ENCODE peak calls at places on chromosomes 11 and 22, in four cellular contexts. T is MM.1S, E is adrenal gland, L is small intestine. X is an unnamed sample. For H3K4me1, the result is how much of the 10 kb centered on the place peaks cover.

GRCh38 chr11:57387284-57388030 is 3.0 kb downstream of the PRG2 start:
- DNase-seq in T (no peak), L (no peak), E (peak), X (no peak)

GRCh38 chr11:65366340-65366773 is 11.8 kb downstream of the TIGD3 start:
- DNase-seq in E (peak), T (peak), L (peak), X (peak)

GRCh38 chr11:11044137-11044855 is 186.4 kb upstream of the ZBED5 start:
- DNase-seq in T (no peak), E (no peak), L (no peak), X (no peak)

GRCh38 chr11:64518928-64519327 is 72.1 kb upstream of the SLC22A12 start:
- DNase-seq in L (no peak), T (no peak), E (no peak), X (no peak)

GRCh38 chr11:2711161-2711560 is 11.4 kb upstream of the KCNQ1OT1 start:
- DNase-seq in L (no peak), T (no peak), E (no peak), X (no peak)

GRCh38 chr11:64093233-64094039 is 57.7 kb downstream of the FLRT1 start:
- DNase-seq in L (no peak), T (no peak), E (peak), X (no peak)

GRCh38 chr11:65615950-65616574 is 486 bp downstream of the PCNX3 start:
- DNase-seq in T (peak), L (no peak), E (no peak), X (no peak)

GRCh38 chr11:47413908-47414684 is 5.7 kb downstream of the SLC39A13 start:
- DNase-seq in T (no peak), E (no peak), L (no peak), X (no peak)

GRCh38 chr11:67409261-67409666 is 5.4 kb downstream of the TBC1D10C start:
- DNase-seq in E (no peak), T (peak), L (peak), X (no peak)

GRCh38 chr11:128346808-128347207 is 240.6 kb downstream of the ETS1 start:
- DNase-seq in E (peak), L (peak), T (no peak), X (no peak)

GRCh38 chr11:20134991-20135736 is 25.1 kb downstream of the DBX1 start:
- DNase-seq in L (no peak), T (no peak), E (no peak), X (no peak)

GRCh38 chr11:6249822-6250555 is 9.6 kb upstream of the CCKBR start:
- DNase-seq in E (peak), L (peak), T (no peak), X (no peak)

GRCh38 chr11:6608011-6608410 is 4.0 kb downstream of the TAF10 start:
- DNase-seq in T (no peak), L (no peak), E (peak), X (no peak)

GRCh38 chr22:37172266-37173245 is 15.5 kb downstream of the C1QTNF6 start:
- DNase-seq in L (no peak), E (peak), T (no peak), X (no peak)

GRCh38 chr11:104624021-104624420 is 274.2 kb downstream of the CASP12 start:
- DNase-seq in E (no peak), L (no peak), T (no peak), X (no peak)

GRCh38 chr11:80388536-80388935 is 947.7 kb upstream of the TENM4 start:
- DNase-seq in E (no peak), L (no peak), T (no peak), X (no peak)

GRCh38 chr11:125925247-125925740 is 20.6 kb upstream of the VSIG10L2 start:
- DNase-seq in L (peak), T (no peak), E (peak), X (no peak)

GRCh38 chr11:46265764-46266163 is 11.7 kb upstream of the CREB3L1 start:
- DNase-seq in T (no peak), E (no peak), L (peak), X (no peak)

GRCh38 chr11:90803366-90803765 is 580.5 kb upstream of the CHORDC1 start:
- DNase-seq in T (no peak), E (no peak), L (no peak), X (no peak)

GRCh38 chr11:130548491-130548833 is 100.0 kb downstream of the ADAMTS15 start:
- DNase-seq in T (no peak), L (no peak), E (no peak), X (no peak)

GRCh38 chr11:101049123-101049522 is 80.5 kb downstream of the PGR start:
- DNase-seq in L (no peak), E (no peak), T (no peak), X (no peak)

GRCh38 chr11:65427691-65428577 is 5.3 kb downstream of the NEAT1 start:
- DNase-seq in E (peak), T (peak), L (peak), X (no peak)

GRCh38 chr11:11025087-11025486 is 167.2 kb upstream of the ZBED5 start:
- DNase-seq in E (no peak), L (no peak), T (no peak), X (no peak)

GRCh38 chr11:74418509-74418895 is 20.3 kb upstream of the PGM2L1 start:
- DNase-seq in L (no peak), E (no peak), T (no peak), X (no peak)

GRCh38 chr11:66443602-66444001 is 5.0 kb upstream of the MRPL11 start:
- DNase-seq in E (no peak), T (no peak), L (no peak), X (no peak)

GRCh38 chr22:30206964-30207363 is 39.6 kb downstream of the LIF start:
- DNase-seq in T (no peak), L (no peak), E (peak), X (peak)

GRCh38 chr11:45872513-45873356 is 12.7 kb upstream of the MAPK8IP1 start:
- DNase-seq in T (no peak), L (peak), E (peak), X (peak)

GRCh38 chr11:104051806-104052205 is 15.4 kb downstream of the DDI1 start:
- DNase-seq in E (no peak), T (no peak), L (no peak), X (no peak)

GRCh38 chr22:49847751-49848689 is 5.6 kb upstream of the ZBED4 start:
- DNase-seq in T (no peak), E (no peak), L (no peak), X (no peak)

GRCh38 chr22:44574057-44574456 is 76.0 kb upstream of the RTL6 start:
- DNase-seq in E (peak), T (no peak), L (no peak), X (peak)

GRCh38 chr11:99419991-99420390 is 399.2 kb downstream of the CNTN5 start:
- DNase-seq in T (no peak), E (no peak), L (no peak), X (no peak)

GRCh38 chr22:32695451-32695891 is 106.0 kb upstream of the TIMP3 start:
- DNase-seq in L (peak), E (no peak), T (no peak), X (peak)

GRCh38 chr11:118658372-118659313 is 20.8 kb downstream of the TREH start:
- DNase-seq in E (peak), T (no peak), L (no peak), X (no peak)

GRCh38 chr22:43889366-43890253 is 2.2 kb downstream of the PNPLA5 start:
- DNase-seq in T (no peak), L (no peak), E (no peak), X (no peak)

GRCh38 chr11:85828640-85828978 is 17.7 kb upstream of the SYTL2 start:
- DNase-seq in T (no peak), L (no peak), E (no peak), X (no peak)

GRCh38 chr11:14310696-14311095 is 48.3 kb downstream of the RRAS2 start:
- DNase-seq in E (no peak), T (no peak), L (no peak), X (no peak)

GRCh38 chr11:14317659-14318325 is 41.2 kb downstream of the RRAS2 start:
- DNase-seq in T (no peak), E (no peak), L (no peak), X (no peak)

GRCh38 chr11:14312736-14313438 is 46.1 kb downstream of the RRAS2 start:
- DNase-seq in T (no peak), L (no peak), E (no peak), X (peak)

GRCh38 chr11:14315130-14315529 is 43.9 kb downstream of the RRAS2 start:
- DNase-seq in T (no peak), E (no peak), L (no peak), X (no peak)

GRCh38 chr11:14314127-14314526 is 44.9 kb downstream of the RRAS2 start:
- DNase-seq in T (no peak), L (no peak), E (no peak), X (no peak)
- H3K4me1 ChIP-seq in T (under half), L (under half), E (under half), X (half or more)

DNA sequence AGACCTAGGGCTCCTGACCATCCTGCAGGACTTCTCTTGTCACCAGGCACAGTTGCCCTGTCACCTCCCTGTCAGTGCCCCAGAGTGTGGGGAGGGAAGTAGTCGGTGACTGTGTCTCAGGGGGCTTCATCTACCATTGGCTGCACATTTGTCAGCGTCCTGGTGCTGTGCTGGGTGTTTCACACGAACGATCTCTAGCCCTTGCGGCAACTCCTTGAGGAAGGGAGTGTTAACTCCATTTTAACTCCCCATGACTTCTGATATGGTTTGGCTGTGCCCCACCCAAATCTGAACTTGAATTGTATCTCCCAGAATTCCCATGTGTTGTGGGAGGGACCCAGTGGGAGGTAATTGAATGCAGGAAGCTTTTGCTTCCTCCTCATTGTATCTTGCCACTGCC is 7.1 kb downstream of the TSKU start:
- DNase-seq in L (no peak), T (no peak), E (no peak), X (no peak)
- H3K27ac ChIP-seq in L (no peak), T (no peak), E (no peak), X (no peak)

GRCh38 chr11:117073539-117073938 is 24.7 kb downstream of the SIK3 start:
- DNase-seq in E (no peak), T (no peak), L (no peak), X (no peak)
- H3K4me1 ChIP-seq in E (under half), T (under half), L (under half), X (under half)

GRCh38 chr11:30788849-30789248 is 202.7 kb upstream of the MPPED2 start:
- DNase-seq in T (no peak), E (no peak), L (no peak), X (no peak)

GRCh38 chr11:30786392-30787120 is 200.4 kb upstream of the MPPED2 start:
- DNase-seq in L (no peak), T (no peak), E (no peak), X (no peak)

GRCh38 chr11:30789270-30789669 is 203.1 kb upstream of the MPPED2 start:
- DNase-seq in T (no peak), L (no peak), E (no peak), X (no peak)
- H3K27ac ChIP-seq in T (no peak), L (no peak), E (no peak), X (no peak)

DNA sequence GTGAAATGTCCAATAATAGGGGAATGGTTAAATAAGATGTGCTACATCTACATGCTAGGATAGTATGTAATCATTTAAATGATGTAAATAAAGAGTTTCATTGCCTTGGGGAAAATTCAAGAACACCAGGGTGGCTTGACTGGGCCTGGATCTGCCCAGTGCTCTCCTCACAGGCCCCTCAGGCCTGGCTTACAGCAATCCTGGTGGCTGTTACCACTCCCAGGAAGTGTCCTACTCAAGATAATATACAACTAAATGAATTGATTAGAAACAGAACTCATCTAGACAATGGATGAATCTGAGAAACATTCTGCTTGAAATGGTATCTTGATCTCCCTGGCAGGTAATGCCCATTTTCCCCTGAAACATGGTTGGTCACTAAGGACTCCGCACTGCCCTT is 30.8 kb downstream of the MAP6 start:
- DNase-seq in T (no peak), E (no peak), L (no peak), X (no peak)
- H3K4me1 ChIP-seq in T (under half), E (under half), L (under half), X (under half)

GRCh38 chr22:46587067-46587471 is 33.1 kb upstream of the GRAMD4 start:
- DNase-seq in T (no peak), E (no peak), L (no peak), X (no peak)
- H3K27ac ChIP-seq in T (no peak), E (no peak), L (peak), X (no peak)

GRCh38 chr11:61763930-61764605 is 11.6 kb downstream of the MYRF start:
- DNase-seq in L (no peak), E (no peak), T (no peak), X (no peak)

GRCh38 chr11:61762798-61763197 is 10.4 kb downstream of the MYRF start:
- DNase-seq in T (no peak), E (no peak), L (no peak), X (no peak)

GRCh38 chr11:61761440-61762163 is 9.2 kb downstream of the MYRF start:
- DNase-seq in E (no peak), L (no peak), T (no peak), X (no peak)

GRCh38 chr11:61760946-61761345 is 8.5 kb downstream of the MYRF start:
- DNase-seq in T (no peak), L (no peak), E (no peak), X (no peak)

DNA sequence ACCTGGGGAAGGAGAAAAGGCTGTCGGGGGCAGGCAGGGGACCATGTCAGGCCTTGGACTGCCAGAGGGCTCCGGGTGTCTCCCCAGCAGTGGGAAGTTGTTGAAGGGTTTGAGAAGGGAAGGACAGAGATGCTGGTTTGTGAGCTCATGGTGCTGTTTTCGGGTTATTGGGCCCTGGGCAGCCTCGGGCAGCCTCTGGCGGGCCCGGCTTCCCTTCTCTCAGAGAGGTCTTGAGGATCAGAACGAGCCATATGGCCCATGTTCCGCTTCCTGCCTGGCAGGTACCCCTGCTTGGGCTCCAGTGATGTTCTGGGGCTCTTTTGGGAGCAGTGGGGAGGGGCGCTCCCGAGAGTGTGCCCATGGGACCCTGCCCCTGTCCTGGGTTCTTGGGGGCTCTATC is 9.8 kb downstream of the MYRF start:
- DNase-seq in L (no peak), E (no peak), T (no peak), X (no peak)
- H3K4me1 ChIP-seq in L (under half), E (under half), T (under half), X (under half)

GRCh38 chr11:8234910-8235309 is 28.8 kb downstream of the LMO1 start:
- DNase-seq in L (no peak), E (no peak), T (peak), X (no peak)
- H3K27ac ChIP-seq in L (no peak), E (no peak), T (no peak), X (no peak)

DNA sequence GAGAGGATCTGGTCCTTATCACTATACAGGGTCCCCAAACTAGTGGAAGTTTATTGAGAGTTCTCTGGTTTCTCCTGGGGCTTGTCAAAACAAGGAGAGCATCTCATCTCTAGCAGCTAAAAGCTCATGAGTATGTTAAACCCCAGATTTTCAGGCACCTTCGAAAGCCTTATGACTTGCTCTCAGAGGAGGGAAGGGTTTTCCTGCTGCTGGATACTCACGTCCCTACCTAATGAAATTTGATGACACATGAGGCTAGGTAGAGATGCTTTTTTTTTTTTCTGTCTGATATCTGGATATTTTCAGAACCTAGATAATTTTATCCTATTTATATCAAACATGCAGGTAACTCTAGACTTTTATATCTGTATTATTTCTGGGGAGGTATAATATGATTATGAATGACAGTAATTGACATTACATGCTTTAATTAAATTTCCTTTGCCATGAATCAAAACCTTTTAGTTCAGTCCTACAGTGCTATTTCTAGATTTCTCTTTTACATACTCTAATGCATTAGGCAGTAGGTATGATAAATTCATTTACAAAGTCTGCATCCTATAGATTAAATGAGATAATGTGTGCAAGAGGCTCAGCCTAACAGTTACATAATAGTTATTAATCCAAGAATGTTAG is 73.9 kb downstream of the PARVA start:
- DNase-seq in T (no peak), E (no peak), L (no peak), X (no peak)
- H3K4me1 ChIP-seq in T (under half), E (under half), L (under half), X (under half)

X was measured in SJSA1.